ENCODE peak calls at places on chromosomes 2 and 18, in ten cellular contexts. W is HTR-8/SVneo; Z is brain microvascular endothelial cell; K is stimulated activated CD4-positive, alpha-beta T cell treated with anti-CD3 and anti-CD28 coated beads, Interleukin-12 subunit alpha, Interleukin-12 subunit beta, amount 100 ng/mL, for 4 hours; D is T-helper 2 cell; A is GM19239; Q is EH; V is NCI-H446 treated with DMSO at 0.1 percent for 48 hours; J is hypothalamus; E is amniotic epithelial cell. P is an unnamed sample.

GRCh38 chr2:156489750-156490466 is 53.7 kb downstream of the GPD2 start:
- DNase-seq in W (no peak), Q (no peak), V (no peak), J (no peak), Z (no peak), D (peak), K (no peak), E (no peak), A (no peak), P (no peak)

GRCh38 chr2:74174909-74175308 is 3.8 kb downstream of the MOB1A start:
- DNase-seq in E (no peak), Q (no peak), A (no peak), D (no peak), W (no peak), Z (no peak), K (no peak), V (no peak), J (no peak), P (no peak)

GRCh38 chr18:39450958-39451357 is 1885.4 kb upstream of the CELF4 start:
- DNase-seq in K (no peak), Z (no peak), A (no peak), D (no peak), Q (no peak), J (no peak), E (no peak), V (no peak), W (no peak), P (no peak)

GRCh38 chr2:241074901-241075540 is 27.1 kb downstream of the MTERF4 start:
- DNase-seq in D (no peak), E (no peak), Z (no peak), K (no peak), W (no peak), V (no peak), Q (no peak), A (no peak), J (no peak), P (no peak)

GRCh38 chr2:238685713-238686112 is 162.2 kb upstream of the TWIST2 start:
- DNase-seq in A (no peak), Q (no peak), W (no peak), D (no peak), Z (no peak), E (no peak), J (no peak), V (no peak), K (no peak), P (no peak)

GRCh38 chr2:2769481-2770431 is 438.7 kb upstream of the MYT1L start:
- DNase-seq in E (no peak), Q (no peak), D (no peak), K (no peak), J (no peak), V (peak), A (no peak), Z (no peak), W (no peak), P (no peak)

GRCh38 chr2:144515694-144516416 is 4.1 kb downstream of the ZEB2 start:
- DNase-seq in K (peak), Q (peak), J (no peak), W (no peak), E (peak), Z (no peak), D (peak), A (no peak), V (no peak), P (no peak)

GRCh38 chr2:216148983-216149382 is 39.8 kb downstream of the XRCC5 start:
- DNase-seq in V (no peak), E (no peak), A (no peak), Z (no peak), K (no peak), Q (no peak), D (no peak), W (no peak), J (no peak), P (no peak)

GRCh38 chr2:151827564-151828142 is 568 bp downstream of the ARL5A start:
- DNase-seq in K (no peak), W (no peak), Q (peak), E (peak), A (no peak), J (no peak), Z (peak), V (no peak), D (peak), P (no peak)

GRCh38 chr18:79552696-79553095 is 126.9 kb upstream of the CTDP1 start:
- DNase-seq in W (no peak), Q (no peak), J (no peak), V (no peak), E (no peak), A (no peak), D (no peak), K (no peak), Z (no peak), P (no peak)

GRCh38 chr2:240789501-240790369 is 30.3 kb downstream of the KIF1A start:
- DNase-seq in D (no peak), K (no peak), V (no peak), A (no peak), J (no peak), Q (no peak), Z (no peak), W (no peak), E (no peak), P (no peak)

GRCh38 chr2:161415467-161416293 is 417 bp upstream of the TBR1 start:
- DNase-seq in D (no peak), Z (no peak), V (no peak), K (no peak), A (no peak), J (no peak), E (no peak), W (no peak), Q (no peak), P (no peak)

GRCh38 chr2:171706152-171706803 is 19.0 kb downstream of the DYNC1I2 start:
- DNase-seq in K (no peak), A (no peak), J (no peak), Z (no peak), E (no peak), Q (peak), D (peak), V (no peak), W (no peak), P (no peak)

GRCh38 chr2:187618813-187619212 is 64.6 kb upstream of the TFPI start:
- DNase-seq in J (no peak), K (no peak), D (no peak), A (no peak), Q (peak), E (peak), Z (peak), V (no peak), W (no peak), P (peak)

GRCh38 chr2:163801499-163801893 is 65.7 kb upstream of the FIGN start:
- DNase-seq in E (no peak), K (no peak), W (no peak), D (no peak), J (no peak), Z (no peak), V (no peak), A (no peak), Q (no peak), P (no peak)

GRCh38 chr2:60453896-60454295 is 99.6 kb downstream of the BCL11A start:
- DNase-seq in J (no peak), V (no peak), Q (no peak), E (peak), D (no peak), W (no peak), K (no peak), Z (no peak), A (no peak), P (no peak)

GRCh38 chr2:71190959-71191943 is 35.7 kb downstream of the PAIP2B start:
- DNase-seq in J (no peak), Q (peak), A (no peak), K (no peak), W (peak), E (peak), V (peak), Z (peak), D (no peak), P (no peak)

GRCh38 chr2:206480161-206480560 is 36.8 kb downstream of the ADAM23 start:
- DNase-seq in E (peak), J (no peak), A (no peak), Z (no peak), D (no peak), W (no peak), K (no peak), Q (peak), V (no peak), P (peak)

GRCh38 chr2:207083361-207084080 is 82.2 kb downstream of the KLF7 start:
- DNase-seq in V (no peak), A (no peak), K (no peak), J (no peak), Z (no peak), D (no peak), Q (no peak), W (no peak), E (peak), P (no peak)

GRCh38 chr2:17979707-17980106 is 101.2 kb downstream of the KCNS3 start:
- DNase-seq in A (no peak), Q (peak), D (no peak), Z (peak), E (peak), J (no peak), K (no peak), W (no peak), V (no peak), P (peak)

GRCh38 chr2:230184727-230185578 is 34.8 kb downstream of the SP110 start:
- DNase-seq in W (no peak), D (no peak), Q (peak), Z (peak), V (no peak), E (peak), J (no peak), K (no peak), A (no peak), P (peak)

GRCh38 chr2:156792242-156792840 is 356.2 kb downstream of the GPD2 start:
- DNase-seq in E (no peak), W (no peak), J (no peak), Q (no peak), Z (no peak), D (no peak), A (no peak), K (no peak), V (no peak), P (no peak)